ENCODE peak calls at places on chromosomes 16 and 17, in nine cellular contexts. One of them, this sample, is unnamed.

GRCh38 chr17:78185981-78186688 is 717 bp downstream of the TK1 start:
- DNase-seq in GM12864: no peak
- DNase-seq in natural killer cell: no peak
- DNase-seq in lower lobe of right lung: peak; percentile 75
- DNase-seq in left ventricle myocardium superior: no peak
- DNase-seq in K562: peak; percentile 82
- DNase-seq in NAMALWA: peak; percentile 58
- DNase-seq in KG1: no peak
- DNase-seq in aorta: peak; percentile 79
- DNase-seq in this sample: peak; percentile 56

GRCh38 chr16:85463672-85464071 is 149.4 kb upstream of the GSE1 start:
- DNase-seq in aorta: no peak
- DNase-seq in KG1: no peak
- DNase-seq in NAMALWA: no peak
- DNase-seq in natural killer cell: no peak
- DNase-seq in K562: no peak
- DNase-seq in left ventricle myocardium superior: no peak
- DNase-seq in lower lobe of right lung: no peak
- DNase-seq in GM12864: no peak
- DNase-seq in this sample: no peak

GRCh38 chr17:83195330-83196087 is 116.1 kb downstream of the METRNL start:
- DNase-seq in aorta: peak; percentile 89
- DNase-seq in natural killer cell: peak; percentile 16
- DNase-seq in KG1: no peak
- DNase-seq in K562: peak; percentile 44
- DNase-seq in GM12864: no peak
- DNase-seq in NAMALWA: no peak
- DNase-seq in left ventricle myocardium superior: peak; percentile 83
- DNase-seq in lower lobe of right lung: peak; percentile 53
- DNase-seq in this sample: no peak

GRCh38 chr16:67339453-67339852 is 12.8 kb downstream of the LRRC36 start:
- DNase-seq in NAMALWA: no peak
- DNase-seq in K562: no peak
- DNase-seq in aorta: no peak
- DNase-seq in KG1: no peak
- DNase-seq in natural killer cell: no peak
- DNase-seq in lower lobe of right lung: no peak
- DNase-seq in left ventricle myocardium superior: no peak
- DNase-seq in GM12864: no peak
- DNase-seq in this sample: peak; percentile 26

GRCh38 chr17:61340431-61340830 is 59.2 kb upstream of the TBX2 start:
- DNase-seq in lower lobe of right lung: no peak
- DNase-seq in GM12864: no peak
- DNase-seq in NAMALWA: no peak
- DNase-seq in left ventricle myocardium superior: no peak
- DNase-seq in K562: no peak
- DNase-seq in natural killer cell: no peak
- DNase-seq in aorta: no peak
- DNase-seq in KG1: no peak
- DNase-seq in this sample: no peak

GRCh38 chr16:65200857-65201256 is 79.0 kb upstream of the CDH11 start:
- DNase-seq in aorta: no peak
- DNase-seq in NAMALWA: no peak
- DNase-seq in GM12864: no peak
- DNase-seq in natural killer cell: no peak
- DNase-seq in left ventricle myocardium superior: no peak
- DNase-seq in K562: no peak
- DNase-seq in lower lobe of right lung: no peak
- DNase-seq in KG1: no peak
- DNase-seq in this sample: no peak

GRCh38 chr16:11016993-11017392 is 72.6 kb downstream of the CLEC16A start:
- DNase-seq in lower lobe of right lung: peak; percentile 67
- DNase-seq in aorta: no peak
- DNase-seq in NAMALWA: no peak
- DNase-seq in left ventricle myocardium superior: peak; percentile 73
- DNase-seq in K562: peak; percentile 19
- DNase-seq in KG1: no peak
- DNase-seq in GM12864: no peak
- DNase-seq in natural killer cell: no peak
- DNase-seq in this sample: no peak

GRCh38 chr16:19375561-19376158 is 42.0 kb upstream of the TMC5 start:
- DNase-seq in KG1: no peak
- DNase-seq in GM12864: no peak
- DNase-seq in aorta: no peak
- DNase-seq in left ventricle myocardium superior: no peak
- DNase-seq in lower lobe of right lung: no peak
- DNase-seq in K562: peak; percentile 70
- DNase-seq in natural killer cell: no peak
- DNase-seq in NAMALWA: peak; percentile 78
- DNase-seq in this sample: peak; percentile 64

GRCh38 chr17:3761918-3762380 is 38.2 kb downstream of the HASPIN start:
- DNase-seq in aorta: no peak
- DNase-seq in NAMALWA: no peak
- DNase-seq in lower lobe of right lung: no peak
- DNase-seq in K562: no peak
- DNase-seq in left ventricle myocardium superior: no peak
- DNase-seq in GM12864: no peak
- DNase-seq in natural killer cell: no peak
- DNase-seq in KG1: no peak
- DNase-seq in this sample: no peak

GRCh38 chr17:73228748-73229236 is 32.9 kb downstream of the CPSF4L start:
- DNase-seq in left ventricle myocardium superior: peak; percentile 68
- DNase-seq in lower lobe of right lung: peak; percentile 61
- DNase-seq in NAMALWA: no peak
- DNase-seq in K562: peak; percentile 54
- DNase-seq in KG1: no peak
- DNase-seq in natural killer cell: no peak
- DNase-seq in GM12864: peak; percentile 26
- DNase-seq in aorta: peak; percentile 70
- DNase-seq in this sample: peak; percentile 68

GRCh38 chr17:58270476-58271290 is 10.1 kb downstream of the MPO start:
- DNase-seq in K562: peak; percentile 61
- DNase-seq in lower lobe of right lung: no peak
- DNase-seq in left ventricle myocardium superior: no peak
- DNase-seq in aorta: no peak
- DNase-seq in NAMALWA: no peak
- DNase-seq in natural killer cell: no peak
- DNase-seq in KG1: no peak
- DNase-seq in GM12864: no peak
- DNase-seq in this sample: no peak

GRCh38 chr17:4771519-4772234 is at the start of gene TM4SF5:
- DNase-seq in KG1: no peak
- DNase-seq in left ventricle myocardium superior: no peak
- DNase-seq in natural killer cell: no peak
- DNase-seq in aorta: no peak
- DNase-seq in K562: no peak
- DNase-seq in NAMALWA: no peak
- DNase-seq in GM12864: no peak
- DNase-seq in lower lobe of right lung: no peak
- DNase-seq in this sample: no peak

GRCh38 chr16:56370836-56371235 is 54.5 kb downstream of the AMFR start:
- DNase-seq in K562: no peak
- DNase-seq in lower lobe of right lung: peak; percentile 41
- DNase-seq in NAMALWA: no peak
- DNase-seq in KG1: no peak
- DNase-seq in GM12864: no peak
- DNase-seq in natural killer cell: no peak
- DNase-seq in aorta: no peak
- DNase-seq in left ventricle myocardium superior: no peak
- DNase-seq in this sample: no peak

This sample was measured in GM12865.